ENCODE peak calls at places on chromosomes 12 and 14, in four cellular contexts. One of them, this sample, is unnamed.

GRCh38 chr12:92558806-92559205 is 144.0 kb upstream of the PLEKHG7 start:
- ATAC-seq in aorta: no peak
- ATAC-seq in IMR-90: no peak
- ATAC-seq in CD4-positive, alpha-beta T cell: no peak
- ATAC-seq in this sample: no peak

GRCh38 chr14:102164241-102164641 is 24.5 kb downstream of the WDR20 start:
- ATAC-seq in aorta: no peak
- ATAC-seq in IMR-90: peak
- ATAC-seq in CD4-positive, alpha-beta T cell: no peak
- ATAC-seq in this sample: no peak

GRCh38 chr12:75439930-75440329 is 40.6 kb upstream of the GLIPR1 start:
- ATAC-seq in aorta: no peak
- ATAC-seq in IMR-90: no peak
- ATAC-seq in CD4-positive, alpha-beta T cell: no peak
- ATAC-seq in this sample: no peak

GRCh38 chr12:121209221-121209620 is 708 bp upstream of the P2RX4 start:
- ATAC-seq in aorta: peak
- ATAC-seq in IMR-90: no peak
- ATAC-seq in CD4-positive, alpha-beta T cell: no peak
- ATAC-seq in this sample: no peak

GRCh38 chr12:106308611-106309010 is 6.1 kb downstream of the TCP11L2 start:
- ATAC-seq in aorta: no peak
- ATAC-seq in IMR-90: no peak
- ATAC-seq in CD4-positive, alpha-beta T cell: no peak
- ATAC-seq in this sample: no peak

GRCh38 chr14:26549571-26549970 is 48.3 kb downstream of the NOVA1 start:
- ATAC-seq in aorta: no peak
- ATAC-seq in IMR-90: no peak
- ATAC-seq in CD4-positive, alpha-beta T cell: no peak
- ATAC-seq in this sample: no peak

GRCh38 chr12:131142891-131143637 is 189.4 kb downstream of the ADGRD1 start:
- ATAC-seq in aorta: no peak
- ATAC-seq in IMR-90: no peak
- ATAC-seq in CD4-positive, alpha-beta T cell: no peak
- ATAC-seq in this sample: no peak

GRCh38 chr12:78018146-78018910 is 187.6 kb downstream of the NAV3 start:
- ATAC-seq in aorta: no peak
- ATAC-seq in IMR-90: peak
- ATAC-seq in CD4-positive, alpha-beta T cell: no peak
- ATAC-seq in this sample: peak

GRCh38 chr12:123269980-123270379 is 1.7 kb downstream of the CDK2AP1 start:
- ATAC-seq in aorta: no peak
- ATAC-seq in IMR-90: no peak
- ATAC-seq in CD4-positive, alpha-beta T cell: no peak
- ATAC-seq in this sample: no peak

GRCh38 chr14:67833403-67833802 is 13.8 kb downstream of the RAD51B start:
- ATAC-seq in aorta: no peak
- ATAC-seq in IMR-90: no peak
- ATAC-seq in CD4-positive, alpha-beta T cell: no peak
- ATAC-seq in this sample: no peak

GRCh38 chr14:65465584-65465983 is 53.1 kb downstream of the FUT8 start:
- ATAC-seq in aorta: no peak
- ATAC-seq in IMR-90: no peak
- ATAC-seq in CD4-positive, alpha-beta T cell: no peak
- ATAC-seq in this sample: no peak

GRCh38 chr14:23675337-23675736 is 39.2 kb downstream of the DHRS2 start:
- ATAC-seq in aorta: no peak
- ATAC-seq in IMR-90: no peak
- ATAC-seq in CD4-positive, alpha-beta T cell: no peak
- ATAC-seq in this sample: no peak

GRCh38 chr12:19546027-19546426 is 106.7 kb downstream of the AEBP2 start:
- ATAC-seq in aorta: peak
- ATAC-seq in IMR-90: no peak
- ATAC-seq in CD4-positive, alpha-beta T cell: no peak
- ATAC-seq in this sample: peak

GRCh38 chr12:38782393-38782792 is 123.0 kb downstream of the CPNE8 start:
- ATAC-seq in aorta: no peak
- ATAC-seq in IMR-90: no peak
- ATAC-seq in CD4-positive, alpha-beta T cell: no peak
- ATAC-seq in this sample: no peak

GRCh38 chr14:57362356-57362755 is 28.0 kb upstream of the NAA30 start:
- ATAC-seq in aorta: no peak
- ATAC-seq in IMR-90: no peak
- ATAC-seq in CD4-positive, alpha-beta T cell: no peak
- ATAC-seq in this sample: no peak

GRCh38 chr12:14138495-14138894 is 157.1 kb upstream of the GRIN2B start:
- ATAC-seq in aorta: no peak
- ATAC-seq in IMR-90: no peak
- ATAC-seq in CD4-positive, alpha-beta T cell: no peak
- ATAC-seq in this sample: no peak

GRCh38 chr12:66636771-66637170 is 42.1 kb downstream of the GRIP1 start:
- ATAC-seq in aorta: peak
- ATAC-seq in IMR-90: no peak
- ATAC-seq in CD4-positive, alpha-beta T cell: no peak
- ATAC-seq in this sample: peak

GRCh38 chr12:66637693-66638301 is 41.1 kb downstream of the GRIP1 start:
- ATAC-seq in aorta: no peak
- ATAC-seq in IMR-90: no peak
- ATAC-seq in CD4-positive, alpha-beta T cell: no peak
- ATAC-seq in this sample: no peak

GRCh38 chr12:66638666-66639065 is 40.2 kb downstream of the GRIP1 start:
- ATAC-seq in aorta: no peak
- ATAC-seq in IMR-90: no peak
- ATAC-seq in CD4-positive, alpha-beta T cell: no peak
- ATAC-seq in this sample: no peak

GRCh38 chr12:66629138-66629880 is 49.6 kb downstream of the GRIP1 start:
- ATAC-seq in aorta: no peak
- ATAC-seq in IMR-90: no peak
- ATAC-seq in CD4-positive, alpha-beta T cell: no peak
- ATAC-seq in this sample: no peak

DNA sequence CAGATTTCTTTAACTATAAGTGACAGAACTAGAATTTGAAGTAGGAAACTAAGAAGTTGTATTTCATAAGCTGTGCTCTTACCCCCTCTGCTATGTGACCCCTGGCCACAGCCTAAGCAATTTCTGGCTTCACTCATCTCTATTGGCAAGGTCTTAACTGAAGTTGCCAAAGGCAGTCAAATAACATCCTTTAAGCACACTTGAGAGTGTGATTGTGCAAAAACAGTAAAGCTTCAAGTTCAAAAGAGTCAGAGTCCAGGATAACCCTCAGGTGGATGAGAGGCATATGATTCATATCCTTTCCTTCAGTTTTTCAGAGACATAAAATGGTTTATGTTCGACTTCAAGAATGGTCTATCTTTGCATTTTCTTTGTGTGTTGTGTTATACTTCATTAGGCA is 45.2 kb downstream of the GRIP1 start:
- ATAC-seq in aorta: no peak
- ATAC-seq in IMR-90: no peak
- ATAC-seq in CD4-positive, alpha-beta T cell: no peak
- ATAC-seq in this sample: no peak
- H3K27ac ChIP-seq in aorta: no peak
- H3K27ac ChIP-seq in IMR-90: no peak
- H3K27ac ChIP-seq in CD4-positive, alpha-beta T cell: no peak
- H3K27ac ChIP-seq in this sample: no peak

DNA sequence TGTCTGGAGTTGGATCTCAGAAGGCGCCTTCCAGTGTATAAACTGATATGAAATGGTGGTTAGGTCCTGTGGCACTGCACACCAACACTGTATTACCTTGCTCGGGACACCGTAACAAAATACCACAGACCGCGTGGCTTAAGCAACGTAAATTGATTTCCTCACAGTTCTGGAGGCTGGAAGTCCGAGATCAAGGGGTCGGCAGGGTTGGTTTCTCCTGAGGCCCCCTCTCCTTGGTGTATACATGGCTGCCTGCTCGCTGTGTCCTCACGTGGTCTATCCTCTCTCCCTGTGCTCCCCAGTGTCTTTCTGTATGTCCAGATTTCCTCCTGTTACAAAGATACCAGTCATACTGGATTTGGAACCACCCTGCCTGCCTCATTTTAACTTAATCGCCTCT is 128.4 kb downstream of the FBXL14 start:
- ATAC-seq in aorta: no peak
- ATAC-seq in IMR-90: no peak
- ATAC-seq in CD4-positive, alpha-beta T cell: no peak
- ATAC-seq in this sample: no peak
- H3K27ac ChIP-seq in aorta: no peak
- H3K27ac ChIP-seq in IMR-90: no peak
- H3K27ac ChIP-seq in CD4-positive, alpha-beta T cell: no peak
- H3K27ac ChIP-seq in this sample: no peak

DNA sequence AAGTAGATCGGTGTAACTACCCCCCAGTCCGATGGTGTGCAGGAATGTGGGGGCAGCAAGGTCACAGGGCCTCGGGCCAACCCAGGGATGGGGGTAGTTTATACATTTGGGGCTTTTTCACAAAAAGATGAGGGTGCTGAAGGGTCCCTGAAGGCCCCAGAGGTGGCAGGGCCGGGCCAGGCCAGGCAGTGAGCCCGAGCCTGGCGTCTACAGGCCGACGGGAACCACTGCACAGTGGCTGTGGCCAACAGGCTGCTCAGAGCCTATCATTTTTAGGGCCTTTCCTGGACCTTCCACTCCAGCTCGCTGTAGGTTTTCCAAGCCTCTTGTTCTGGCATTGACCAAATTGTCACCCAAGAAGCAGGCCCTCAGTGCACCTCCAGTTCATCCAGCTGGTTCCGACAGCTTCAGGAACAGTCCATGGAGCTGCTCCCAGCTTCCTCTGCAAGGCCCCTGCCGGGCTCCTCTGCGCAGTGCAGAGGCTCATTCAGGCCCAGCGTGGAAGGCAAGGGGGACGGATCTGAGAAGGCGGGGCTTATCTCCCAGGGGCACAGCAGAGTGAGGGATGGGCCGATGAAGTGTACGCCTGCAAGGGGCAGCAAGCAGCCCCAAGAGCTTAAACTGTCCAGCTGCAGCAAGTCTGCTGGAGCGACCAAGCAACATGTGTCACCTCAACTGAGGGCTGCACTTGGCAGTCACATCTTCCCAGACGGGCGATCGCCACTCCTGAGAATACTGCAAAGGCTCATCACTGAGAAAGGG is 13.9 kb downstream of the CDCA4 start:
- ATAC-seq in aorta: no peak
- ATAC-seq in IMR-90: no peak
- ATAC-seq in CD4-positive, alpha-beta T cell: no peak
- ATAC-seq in this sample: no peak
- H3K27ac ChIP-seq in aorta: no peak
- H3K27ac ChIP-seq in IMR-90: no peak
- H3K27ac ChIP-seq in CD4-positive, alpha-beta T cell: no peak
- H3K27ac ChIP-seq in this sample: no peak

GRCh38 chr12:89162704-89163261 is 189.5 kb downstream of the DUSP6 start:
- ATAC-seq in aorta: peak
- ATAC-seq in IMR-90: peak
- ATAC-seq in CD4-positive, alpha-beta T cell: no peak
- ATAC-seq in this sample: peak
- H3K27ac ChIP-seq in aorta: no peak
- H3K27ac ChIP-seq in IMR-90: peak
- H3K27ac ChIP-seq in CD4-positive, alpha-beta T cell: no peak
- H3K27ac ChIP-seq in this sample: peak

DNA sequence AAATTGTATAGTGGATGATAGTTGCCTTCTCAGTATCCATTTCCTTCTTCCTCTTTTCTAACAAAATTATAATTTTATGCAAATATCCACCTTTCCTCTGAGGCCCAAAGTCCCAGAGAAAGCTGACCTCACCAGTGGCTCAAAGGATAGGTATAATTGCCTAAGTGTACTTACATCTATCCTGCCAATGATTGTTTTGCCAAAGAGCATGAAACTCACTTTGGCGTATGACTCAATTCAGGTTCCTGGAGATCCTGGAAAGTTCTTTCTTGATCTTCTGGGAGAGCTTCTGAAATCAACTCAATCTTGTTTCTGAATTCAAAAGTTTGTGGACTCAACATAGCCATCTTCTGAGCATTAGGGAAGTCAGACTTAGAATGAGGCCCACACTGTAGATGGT is 10.5 kb upstream of the RBM25 start:
- ATAC-seq in aorta: no peak
- ATAC-seq in IMR-90: no peak
- ATAC-seq in CD4-positive, alpha-beta T cell: no peak
- ATAC-seq in this sample: no peak
- H3K27ac ChIP-seq in aorta: no peak
- H3K27ac ChIP-seq in IMR-90: no peak
- H3K27ac ChIP-seq in CD4-positive, alpha-beta T cell: no peak
- H3K27ac ChIP-seq in this sample: no peak

GRCh38 chr12:109016978-109017377 is 3.9 kb downstream of the SVOP start:
- ATAC-seq in aorta: no peak
- ATAC-seq in IMR-90: no peak
- ATAC-seq in CD4-positive, alpha-beta T cell: no peak
- ATAC-seq in this sample: no peak

GRCh38 chr12:109018276-109018675 is 2.6 kb downstream of the SVOP start:
- ATAC-seq in aorta: no peak
- ATAC-seq in IMR-90: no peak
- ATAC-seq in CD4-positive, alpha-beta T cell: no peak
- ATAC-seq in this sample: no peak

GRCh38 chr12:109016016-109016415 is 4.9 kb downstream of the SVOP start:
- ATAC-seq in aorta: no peak
- ATAC-seq in IMR-90: no peak
- ATAC-seq in CD4-positive, alpha-beta T cell: no peak
- ATAC-seq in this sample: no peak

GRCh38 chr12:109020136-109020535 is 732 bp downstream of the SVOP start:
- ATAC-seq in aorta: no peak
- ATAC-seq in IMR-90: no peak
- ATAC-seq in CD4-positive, alpha-beta T cell: no peak
- ATAC-seq in this sample: no peak

DNA sequence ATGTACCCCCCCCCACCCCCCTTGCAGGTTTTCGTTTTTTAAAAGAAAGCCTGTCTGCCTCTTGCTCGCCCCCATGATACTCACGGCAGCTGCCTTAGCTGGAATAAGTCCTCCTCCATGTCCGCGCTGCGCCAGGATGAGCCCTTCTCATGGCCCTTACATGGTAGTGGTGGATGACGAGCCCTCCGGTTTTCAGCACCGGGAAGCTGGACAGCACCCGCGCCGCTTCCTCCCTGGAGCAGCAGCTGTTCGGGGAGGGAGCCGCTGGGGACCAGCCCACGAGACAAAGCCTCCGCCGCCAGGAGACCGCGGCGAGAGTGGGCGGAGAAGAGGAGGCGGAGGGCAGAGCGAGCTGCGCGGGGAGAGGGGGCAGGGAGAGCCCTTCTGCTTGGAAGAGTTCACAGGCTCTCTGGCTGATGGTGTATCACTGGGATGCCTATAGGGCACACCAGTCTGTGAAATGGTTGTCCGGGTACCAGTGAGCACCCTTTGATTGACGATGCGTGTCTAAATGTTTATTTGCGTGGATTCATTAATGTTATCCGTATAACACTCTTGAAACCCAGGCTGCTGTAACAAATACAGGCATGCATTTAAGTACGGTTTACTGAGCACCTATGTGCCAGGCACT is at the start of gene SVOP:
- ATAC-seq in aorta: peak
- ATAC-seq in IMR-90: peak
- ATAC-seq in CD4-positive, alpha-beta T cell: no peak
- ATAC-seq in this sample: peak
- H3K27ac ChIP-seq in aorta: no peak
- H3K27ac ChIP-seq in IMR-90: no peak
- H3K27ac ChIP-seq in CD4-positive, alpha-beta T cell: no peak
- H3K27ac ChIP-seq in this sample: no peak